ENCODE peak calls at places on chromosomes 12 and 14, in ten cellular contexts. N is iPS DF 6.9; Y is CD8-positive, alpha-beta memory T cell; O is lower lobe of right lung; X is fibroblast of lung; Q is upper lobe of right lung; R is thyroid gland; Z is keratinocyte; I is SK-N-SH; F is upper lobe of left lung. V is an unnamed sample.
A peak's percentile ranks its signal among the peaks of the same experiment; 100 is the strongest.

GRCh38 chr14:77738559-77739250 is 22.3 kb downstream of the SNW1 start:
- DNase-seq in X (peak; percentile 80), I (no peak), O (no peak), N (no peak), F (no peak), Z (no peak), Y (no peak), R (no peak), Q (no peak), V (no peak)

GRCh38 chr12:92899388-92900001 is 29.6 kb downstream of the EEA1 start:
- DNase-seq in F (no peak), I (peak; percentile 8), Q (no peak), Z (peak; percentile 75), Y (no peak), R (peak; percentile 66), N (peak; percentile 11), X (peak; percentile 99), O (no peak), V (no peak)

GRCh38 chr12:45575823-45576448 is 153.6 kb upstream of the ARID2 start:
- DNase-seq in Y (no peak), R (no peak), X (no peak), F (no peak), O (no peak), I (no peak), Q (no peak), Z (no peak), N (no peak), V (no peak)

GRCh38 chr12:111150894-111151293 is 218.0 kb downstream of the PHETA1 start:
- DNase-seq in Q (no peak), I (no peak), Y (no peak), Z (no peak), O (no peak), N (no peak), X (no peak), F (no peak), R (no peak), V (no peak)

GRCh38 chr12:89980236-89980635 is 271.6 kb upstream of the ATP2B1 start:
- DNase-seq in Y (no peak), N (no peak), I (no peak), O (no peak), Z (no peak), R (no peak), F (no peak), Q (no peak), X (peak; percentile 25), V (no peak)

GRCh38 chr14:104851896-104852663 is 13.0 kb upstream of the CEP170B start:
- DNase-seq in F (no peak), O (no peak), Y (no peak), Z (no peak), R (no peak), N (no peak), X (no peak), I (peak; percentile 17), Q (peak; percentile 58), V (no peak)

GRCh38 chr12:86666311-86666710 is 410.1 kb upstream of the MGAT4C start:
- DNase-seq in I (no peak), F (no peak), Q (no peak), N (no peak), R (no peak), O (no peak), Z (no peak), Y (no peak), X (peak; percentile 18), V (no peak)

GRCh38 chr12:132470417-132470816 is 19.5 kb upstream of the FBRSL1 start:
- DNase-seq in X (no peak), Z (no peak), F (no peak), O (no peak), R (no peak), Y (no peak), I (no peak), Q (no peak), N (no peak), V (no peak)

GRCh38 chr14:96516351-96516750 is 14.2 kb downstream of the PAPOLA start:
- DNase-seq in R (no peak), X (no peak), I (no peak), N (no peak), Q (no peak), F (no peak), Y (no peak), O (no peak), Z (no peak), V (no peak)

GRCh38 chr12:95674631-95675030 is 115.9 kb downstream of the NTN4 start:
- DNase-seq in O (no peak), F (no peak), N (no peak), X (no peak), I (peak; percentile 75), Q (no peak), Z (no peak), Y (no peak), R (no peak), V (no peak)

GRCh38 chr12:98725481-98726247 is 80.6 kb downstream of the APAF1 start:
- DNase-seq in I (peak; percentile 46), N (no peak), X (peak; percentile 83), O (no peak), Z (no peak), F (no peak), Q (no peak), Y (no peak), R (peak; percentile 46), V (no peak)

GRCh38 chr12:48618541-48618940 is 48.7 kb upstream of the LALBA start:
- DNase-seq in Y (peak; percentile 64), F (no peak), N (peak; percentile 91), Z (peak; percentile 52), Q (no peak), R (peak; percentile 69), X (peak; percentile 54), O (peak; percentile 54), I (peak; percentile 62), V (peak; percentile 38)

GRCh38 chr12:75666126-75666979 is 154.9 kb upstream of the KRR1 start:
- DNase-seq in Y (no peak), Z (no peak), Q (no peak), R (no peak), F (no peak), X (peak; percentile 89), O (no peak), N (no peak), I (no peak), V (no peak)

GRCh38 chr12:112124918-112125249 is 476 bp upstream of the TRAFD1 start:
- DNase-seq in X (no peak), R (no peak), F (no peak), N (no peak), O (no peak), I (no peak), Y (no peak), Q (no peak), Z (no peak), V (no peak)

GRCh38 chr12:69091447-69092022 is 147.8 kb upstream of the CPSF6 start:
- DNase-seq in Q (no peak), O (no peak), F (no peak), N (no peak), I (no peak), X (peak; percentile 20), Z (no peak), Y (no peak), R (no peak), V (no peak)

GRCh38 chr14:87066221-87066817 is 926.7 kb downstream of the GALC start:
- DNase-seq in Q (no peak), O (no peak), N (no peak), R (no peak), Z (no peak), Y (no peak), I (no peak), F (no peak), X (no peak), V (no peak)

GRCh38 chr12:120328228-120328627 is 649 bp upstream of the PLA2G1B start:
- DNase-seq in N (no peak), F (no peak), Q (no peak), Y (no peak), I (no peak), O (no peak), R (no peak), X (no peak), Z (no peak), V (no peak)

DNA sequence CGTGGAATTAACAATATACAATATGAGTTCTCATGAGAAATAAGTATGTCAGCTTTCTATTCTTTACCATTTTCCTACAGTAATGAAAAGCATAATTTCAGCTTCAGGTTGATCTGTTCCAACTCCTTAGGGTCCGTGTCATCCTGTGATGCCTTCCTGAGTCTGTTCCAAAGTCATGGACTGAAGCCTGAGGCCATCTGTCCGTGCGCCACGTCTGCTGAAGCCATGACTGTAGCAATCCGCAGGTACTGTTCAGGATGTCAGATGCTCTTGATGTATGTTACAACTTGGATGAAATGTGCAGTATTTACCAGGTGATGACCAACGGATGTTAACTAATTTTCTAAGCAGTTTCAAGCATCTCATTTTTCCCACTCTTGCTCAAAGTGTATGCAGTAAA is 67.0 kb upstream of the ATF1 start:
- DNase-seq in F (no peak), O (no peak), X (no peak), Y (no peak), R (no peak), N (no peak), Q (no peak), I (no peak), Z (no peak), V (no peak)
- H3K36me3 ChIP-seq in F (peaks cover 61% of the 10 kb centered on the region), O (peaks cover 96% of the 10 kb centered on the region), X (peaks cover 5% of the 10 kb centered on the region), Y (peaks cover 36% of the 10 kb centered on the region), R (peaks cover 41% of the 10 kb centered on the region), N (peaks cover 3% of the 10 kb centered on the region), Q (peaks cover 88% of the 10 kb centered on the region), I (peaks cover 61% of the 10 kb centered on the region), Z (peaks cover 35% of the 10 kb centered on the region), V (peaks cover 52% of the 10 kb centered on the region)

GRCh38 chr14:93033983-93034670 is 81.6 kb downstream of the ITPK1 start:
- DNase-seq in Z (no peak), F (no peak), Y (peak; percentile 69), I (peak; percentile 77), O (no peak), X (no peak), R (no peak), N (no peak), Q (no peak), V (no peak)
- H3K4me1 ChIP-seq in Z (peaks cover 48% of the 10 kb centered on the region), F (peaks cover 40% of the 10 kb centered on the region), Y (peaks cover 25% of the 10 kb centered on the region), I (peaks cover 8% of the 10 kb centered on the region), O (peaks cover 48% of the 10 kb centered on the region), X (peaks cover 12% of the 10 kb centered on the region), R (peaks cover 3% of the 10 kb centered on the region), N (peaks cover 13% of the 10 kb centered on the region), Q (peaks cover 49% of the 10 kb centered on the region), V (peaks cover 19% of the 10 kb centered on the region)

GRCh38 chr12:34361721-34362316 is 339.5 kb downstream of the ALG10 start:
- DNase-seq in Y (no peak), X (no peak), Q (no peak), R (no peak), Z (no peak), O (no peak), F (no peak), I (no peak), N (no peak), V (no peak)
- H3K9me3 ChIP-seq in Y (no peaks in the 10 kb centered on the region), X (no peaks in the 10 kb centered on the region), Q (no peaks in the 10 kb centered on the region), R (no peaks in the 10 kb centered on the region), Z (peaks cover 11% of the 10 kb centered on the region), O (peaks cover 15% of the 10 kb centered on the region), F (no peaks in the 10 kb centered on the region), I (no peaks in the 10 kb centered on the region), N (peaks cover 38% of the 10 kb centered on the region), V (no peaks in the 10 kb centered on the region)

DNA sequence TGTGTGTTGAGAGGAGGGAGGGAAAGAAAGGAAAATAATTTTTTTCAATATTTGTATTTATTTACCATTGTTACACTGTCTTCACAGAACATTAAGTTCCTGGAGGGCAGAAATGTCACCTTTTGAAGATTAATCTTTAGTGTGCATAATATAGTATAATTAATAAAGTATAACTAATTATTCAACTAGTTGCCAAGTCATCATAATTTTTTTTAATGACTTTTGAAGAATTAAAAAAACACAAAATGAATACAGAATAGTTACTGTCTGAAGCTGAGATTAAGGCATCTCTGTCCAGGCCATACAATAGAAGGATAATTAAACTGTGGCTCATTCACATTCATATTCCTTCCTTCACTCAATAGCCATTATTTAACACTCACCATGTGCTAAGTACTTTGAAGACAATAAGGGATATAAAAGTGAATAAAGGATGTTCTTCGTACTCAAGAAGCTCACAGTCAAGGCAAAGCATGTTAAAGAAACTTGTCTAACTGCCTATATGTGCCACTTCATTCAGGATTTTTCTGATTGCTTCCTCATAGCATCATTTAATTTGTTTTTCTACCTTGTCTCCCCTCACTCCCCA is 41.7 kb downstream of the DCP1B start:
- DNase-seq in Z (no peak), Q (no peak), R (no peak), O (no peak), I (no peak), N (no peak), F (no peak), X (no peak), Y (no peak), V (no peak)
- H3K36me3 ChIP-seq in Z (no peaks in the 10 kb centered on the region), Q (peaks cover 66% of the 10 kb centered on the region), R (peaks cover 3% of the 10 kb centered on the region), O (peaks cover 62% of the 10 kb centered on the region), I (peaks cover 40% of the 10 kb centered on the region), N (no peaks in the 10 kb centered on the region), F (peaks cover 4% of the 10 kb centered on the region), X (peaks cover 3% of the 10 kb centered on the region), Y (peaks cover 9% of the 10 kb centered on the region), V (peaks cover 27% of the 10 kb centered on the region)